ENCODE peak calls at places on chromosomes 5 and 9, in five cellular contexts. H is HCT116, O is GM12878, F is K562, S is HepG2. V is an unnamed sample.

GRCh38 chr9:128211551-128212281 is 8.5 kb downstream of the DNM1 start:
- DNase-seq in H (no peak), O (no peak), F (no peak), S (no peak), V (no peak)

GRCh38 chr9:75121914-75122558 is 33.7 kb downstream of the OSTF1 start:
- DNase-seq in H (no peak), O (no peak), F (no peak), S (no peak), V (no peak)

GRCh38 chr9:97309260-97309659 is 1.8 kb downstream of the CCDC180 start:
- DNase-seq in H (no peak), O (no peak), F (no peak), S (no peak), V (no peak)

GRCh38 chr5:116488334-116488733 is 86.3 kb downstream of the SEMA6A start:
- DNase-seq in H (no peak), O (no peak), F (no peak), S (no peak), V (no peak)

GRCh38 chr9:71115448-71115975 is 5.9 kb downstream of the TRPM3 start:
- DNase-seq in H (no peak), O (no peak), F (no peak), S (no peak), V (no peak)

GRCh38 chr5:114411380-114411931 is 49.6 kb downstream of the KCNN2 start:
- DNase-seq in H (no peak), O (no peak), F (no peak), S (no peak), V (no peak)

GRCh38 chr9:79134654-79135053 is 437.1 kb upstream of the TLE4 start:
- DNase-seq in H (peak; percentile 12), O (no peak), F (no peak), S (no peak), V (no peak)

GRCh38 chr5:174617285-174617684 is 107.1 kb upstream of the MSX2 start:
- DNase-seq in H (no peak), O (no peak), F (no peak), S (no peak), V (no peak)

GRCh38 chr5:79642210-79642609 is 30.0 kb downstream of the TENT2 start:
- DNase-seq in H (no peak), O (no peak), F (no peak), S (no peak), V (no peak)

GRCh38 chr5:178325311-178326053 is 92.9 kb upstream of the PHYKPL start:
- DNase-seq in H (no peak), O (no peak), F (no peak), S (no peak), V (no peak)

GRCh38 chr5:127865273-127865672 is 162.1 kb downstream of the CCDC192 start:
- DNase-seq in H (no peak), O (no peak), F (no peak), S (no peak), V (no peak)

GRCh38 chr9:108478871-108479332 is 376.9 kb downstream of the ACTL7B start:
- DNase-seq in H (no peak), O (peak; percentile 15), F (no peak), S (peak; percentile 25), V (no peak)

GRCh38 chr9:109108318-109108717 is 11.4 kb downstream of the TMEM245 start:
- DNase-seq in H (no peak), O (no peak), F (no peak), S (no peak), V (no peak)

GRCh38 chr5:122403965-122404364 is 91.9 kb downstream of the SNCAIP start:
- DNase-seq in H (no peak), O (no peak), F (no peak), S (no peak), V (no peak)

GRCh38 chr9:124134526-124134925 is 123.0 kb downstream of the LHX2 start:
- DNase-seq in H (no peak), O (no peak), F (no peak), S (no peak), V (no peak)

GRCh38 chr9:114431770-114432169 is 44.0 kb upstream of the AKNA start:
- DNase-seq in H (no peak), O (no peak), F (no peak), S (no peak), V (no peak)

GRCh38 chr5:40223884-40224402 is 455.8 kb upstream of the PTGER4 start:
- DNase-seq in H (no peak), O (peak; percentile 85), F (no peak), S (no peak), V (no peak)

GRCh38 chr5:118984602-118985001 is 3.7 kb downstream of the DTWD2 start:
- DNase-seq in H (no peak), O (no peak), F (no peak), S (no peak), V (no peak)

GRCh38 chr5:122323132-122323548 is 11.1 kb downstream of the SNCAIP start:
- DNase-seq in H (no peak), O (no peak), F (no peak), S (no peak), V (peak; percentile 8)

GRCh38 chr9:113577525-113578261 is 114.2 kb downstream of the RGS3 start:
- DNase-seq in H (no peak), O (no peak), F (no peak), S (no peak), V (peak; percentile 53)

GRCh38 chr5:132376694-132377641 is 7.5 kb downstream of the SLC22A5 start:
- DNase-seq in H (no peak), O (no peak), F (no peak), S (no peak), V (no peak)

GRCh38 chr9:82584349-82584846 is 478.5 kb downstream of the RASEF start:
- DNase-seq in H (no peak), O (no peak), F (no peak), S (no peak), V (no peak)

GRCh38 chr5:177479774-177480173 is 6.3 kb upstream of the DBN1 start:
- DNase-seq in H (no peak), O (no peak), F (no peak), S (no peak), V (peak; percentile 75)

GRCh38 chr9:76403352-76403751 is 9.1 kb upstream of the RFK start:
- DNase-seq in H (peak; percentile 42), O (peak; percentile 55), F (peak; percentile 9), S (peak; percentile 64), V (peak; percentile 8)

GRCh38 chr9:97768731-97769130 is 71.6 kb upstream of the XPA start:
- DNase-seq in H (no peak), O (no peak), F (no peak), S (no peak), V (no peak)

GRCh38 chr5:64417390-64417789 is 88.4 kb upstream of the RGS7BP start:
- DNase-seq in H (no peak), O (no peak), F (no peak), S (no peak), V (no peak)

GRCh38 chr9:133379153-133380086 is 3.3 kb downstream of the STKLD1 start:
- DNase-seq in H (no peak), O (no peak), F (no peak), S (no peak), V (no peak)

GRCh38 chr5:35683466-35683865 is 65.8 kb downstream of the SPEF2 start:
- DNase-seq in H (no peak), O (no peak), F (no peak), S (no peak), V (no peak)

GRCh38 chr5:19496056-19496455 is 491.9 kb downstream of the CDH18 start:
- DNase-seq in H (no peak), O (no peak), F (no peak), S (no peak), V (no peak)
- TF ChIP-seq ZBTB33 in H (no peak), O (no peak), F (no peak), S (no peak), V (no peak)

GRCh38 chr5:32510860-32511259 is 66.3 kb upstream of the ZFR start:
- DNase-seq in H (no peak), O (no peak), F (no peak), S (no peak), V (no peak)

GRCh38 chr5:32507738-32508434 is 63.3 kb upstream of the ZFR start:
- DNase-seq in H (no peak), O (no peak), F (no peak), S (no peak), V (no peak)

GRCh38 chr5:32508806-32509805 is 64.6 kb upstream of the ZFR start:
- DNase-seq in H (no peak), O (no peak), F (no peak), S (no peak), V (no peak)

GRCh38 chr5:32511778-32512374 is 67.3 kb upstream of the ZFR start:
- DNase-seq in H (no peak), O (no peak), F (no peak), S (no peak), V (no peak)

DNA sequence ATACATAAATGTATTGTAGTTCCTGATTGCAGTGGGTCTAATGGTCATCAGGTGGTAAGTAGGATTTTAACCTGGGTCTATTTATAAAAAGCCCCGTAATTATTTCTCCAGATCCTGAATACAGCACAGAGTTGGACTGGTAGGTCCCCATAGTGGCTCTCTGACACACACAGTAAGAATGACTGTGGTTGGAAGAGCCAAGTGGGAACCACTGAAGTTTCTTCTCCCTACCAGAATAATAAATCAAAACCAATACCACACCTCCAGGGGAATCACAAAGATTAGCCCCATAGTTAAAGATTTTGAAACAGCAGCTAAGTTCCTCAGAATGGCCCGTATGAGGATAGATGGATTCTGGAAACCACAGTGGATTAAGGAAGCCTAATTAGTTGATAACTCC is 68.4 kb upstream of the ZFR start:
- DNase-seq in H (no peak), O (no peak), F (no peak), S (no peak), V (no peak)
- TF ChIP-seq ZBTB33 in H (no peak), O (no peak), F (no peak), S (no peak), V (no peak)

DNA sequence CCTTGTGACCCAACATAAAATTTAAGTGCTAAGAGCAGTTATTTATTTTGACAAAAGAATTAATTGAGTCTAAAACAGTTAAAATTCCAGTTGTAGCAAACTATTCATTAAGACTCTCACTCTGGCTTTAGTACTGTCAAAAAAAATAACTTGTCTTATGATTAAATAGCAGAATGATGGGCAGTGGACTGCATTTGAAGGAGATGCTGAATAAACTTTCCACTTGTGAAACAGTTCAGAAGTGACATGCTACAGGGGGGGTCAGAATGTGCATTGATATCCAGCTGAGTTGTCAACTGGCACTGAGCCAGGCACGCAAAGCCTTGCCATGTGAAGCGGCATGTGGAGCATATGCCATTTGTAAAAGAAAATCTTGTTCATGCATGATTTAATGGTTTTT is 76.0 kb downstream of the FCHO2 start:
- DNase-seq in H (peak; percentile 21), O (no peak), F (no peak), S (no peak), V (peak; percentile 12)
- TF ChIP-seq ZBTB33 in H (no peak), O (no peak), F (no peak), S (no peak), V (no peak)

DNA sequence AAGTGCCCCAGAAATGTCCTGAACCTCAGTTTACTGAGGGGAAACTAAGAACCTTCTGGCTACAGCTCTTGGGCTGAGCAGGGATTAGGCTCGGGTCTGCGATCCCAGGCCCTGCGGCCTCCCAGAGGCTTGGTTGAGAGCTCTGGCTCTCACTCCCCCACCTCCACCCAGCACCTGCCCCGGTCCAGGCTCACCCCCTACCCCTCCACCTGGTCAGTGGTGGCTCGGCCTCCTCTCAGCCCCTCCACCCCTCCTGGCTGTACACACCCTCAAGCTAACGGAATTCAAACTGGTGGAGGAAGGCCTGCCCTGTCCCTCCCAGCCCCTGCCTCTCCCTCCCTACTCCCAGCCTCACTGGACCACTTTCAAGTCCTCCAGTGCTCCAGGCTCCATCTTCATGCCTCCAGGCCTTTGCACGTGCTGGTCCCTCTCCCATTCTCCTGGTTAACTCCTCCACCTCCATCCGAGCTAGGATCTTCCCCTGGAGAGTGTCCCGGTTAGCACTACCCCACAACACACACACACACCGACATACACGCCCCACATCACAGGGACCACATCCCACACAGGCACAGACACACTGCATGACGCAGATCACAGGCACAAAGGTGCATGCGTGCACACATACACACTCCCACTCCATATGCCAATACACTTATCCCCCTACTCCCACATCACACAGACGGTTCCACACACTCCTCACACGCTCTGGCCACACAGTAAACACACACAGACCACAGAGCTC is 130.9 kb downstream of the C9orf50 start:
- DNase-seq in H (no peak), O (no peak), F (peak; percentile 35), S (no peak), V (no peak)
- TF ChIP-seq ZBTB33 in H (no peak), O (no peak), F (no peak), S (no peak), V (no peak)

V was measured in SK-N-SH.